ENCODE peak calls at places on chromosomes 13 and 19, in ten cellular contexts. M, R, K, X, E, N, P, Y, Z and G are unnamed samples.

GRCh38 chr19:35120898-35121297 is 5.3 kb downstream of the FXYD3 start:
- DNase-seq in M (no peak), R (no peak), K (no peak), X (no peak), E (no peak), N (no peak), P (no peak), Y (no peak), Z (no peak), G (no peak)

GRCh38 chr19:56667311-56667870 is 4.2 kb downstream of the ZNF835 start:
- DNase-seq in M (no peak), R (no peak), K (peak), X (no peak), E (no peak), N (no peak), P (no peak), Y (no peak), Z (no peak), G (no peak)

GRCh38 chr13:78910147-78910546 is 251.2 kb upstream of the OBI1 start:
- DNase-seq in M (no peak), R (no peak), K (no peak), X (no peak), E (no peak), N (no peak), P (no peak), Y (no peak), Z (no peak), G (no peak)

GRCh38 chr19:18915639-18916038 is 3.5 kb downstream of the COPE start:
- DNase-seq in M (no peak), R (peak), K (no peak), X (no peak), E (no peak), N (no peak), P (peak), Y (peak), Z (no peak), G (peak)

GRCh38 chr13:76939215-76939614 is 9.1 kb upstream of the ACOD1 start:
- DNase-seq in M (no peak), R (no peak), K (no peak), X (no peak), E (no peak), N (no peak), P (no peak), Y (no peak), Z (no peak), G (no peak)

GRCh38 chr13:97141564-97142005 is 80.5 kb upstream of the MBNL2 start:
- DNase-seq in M (no peak), R (no peak), K (no peak), X (no peak), E (no peak), N (no peak), P (no peak), Y (peak), Z (no peak), G (no peak)

GRCh38 chr13:97109841-97110492 is 112.2 kb upstream of the MBNL2 start:
- DNase-seq in M (peak), R (peak), K (peak), X (peak), E (peak), N (peak), P (peak), Y (peak), Z (peak), G (peak)

GRCh38 chr13:22030321-22030720 is 359.4 kb downstream of the FGF9 start:
- DNase-seq in M (no peak), R (no peak), K (no peak), X (no peak), E (no peak), N (no peak), P (no peak), Y (no peak), Z (no peak), G (no peak)

GRCh38 chr13:84645196-84646071 is 763.2 kb upstream of the SLITRK1 start:
- DNase-seq in M (no peak), R (no peak), K (no peak), X (no peak), E (no peak), N (no peak), P (no peak), Y (no peak), Z (no peak), G (no peak)

GRCh38 chr13:27274631-27275030 is 4.0 kb downstream of the RASL11A start:
- DNase-seq in M (no peak), R (no peak), K (no peak), X (no peak), E (no peak), N (no peak), P (no peak), Y (no peak), Z (no peak), G (no peak)

GRCh38 chr19:42125536-42125935 is 6.7 kb downstream of the POU2F2 start:
- DNase-seq in M (no peak), R (no peak), K (no peak), X (no peak), E (no peak), N (no peak), P (no peak), Y (no peak), Z (no peak), G (no peak)

GRCh38 chr19:17944301-17944700 is 11.5 kb downstream of the CCDC124 start:
- DNase-seq in M (no peak), R (no peak), K (no peak), X (no peak), E (no peak), N (no peak), P (no peak), Y (no peak), Z (no peak), G (no peak)

GRCh38 chr19:55590109-55590508 is 9.2 kb downstream of the FIZ1 start:
- DNase-seq in M (no peak), R (no peak), K (no peak), X (no peak), E (no peak), N (no peak), P (no peak), Y (no peak), Z (no peak), G (no peak)

GRCh38 chr19:2732883-2733282 is 6.9 kb downstream of the SLC39A3 start:
- DNase-seq in M (no peak), R (no peak), K (no peak), X (no peak), E (no peak), N (no peak), P (no peak), Y (no peak), Z (no peak), G (no peak)

GRCh38 chr13:35724480-35724879 is 248.0 kb upstream of the MAB21L1 start:
- DNase-seq in M (no peak), R (no peak), K (no peak), X (no peak), E (no peak), N (no peak), P (no peak), Y (no peak), Z (no peak), G (no peak)

GRCh38 chr13:60590775-60591174 is 193.8 kb downstream of the TDRD3 start:
- DNase-seq in M (no peak), R (no peak), K (no peak), X (no peak), E (no peak), N (no peak), P (no peak), Y (no peak), Z (no peak), G (no peak)

GRCh38 chr13:98944336-98944735 is 33.5 kb downstream of the DOCK9 start:
- DNase-seq in M (no peak), R (no peak), K (no peak), X (no peak), E (no peak), N (no peak), P (no peak), Y (no peak), Z (no peak), G (no peak)

GRCh38 chr13:95087746-95088305 is 213.4 kb downstream of the ABCC4 start:
- DNase-seq in M (peak), R (no peak), K (no peak), X (no peak), E (no peak), N (no peak), P (no peak), Y (no peak), Z (no peak), G (no peak)

GRCh38 chr13:20465218-20465879 is 60.3 kb downstream of the CRYL1 start:
- DNase-seq in M (no peak), R (no peak), K (no peak), X (no peak), E (no peak), N (no peak), P (no peak), Y (no peak), Z (no peak), G (no peak)

GRCh38 chr19:58335630-58336029 is 8.8 kb downstream of the ZSCAN22 start:
- DNase-seq in M (no peak), R (no peak), K (no peak), X (no peak), E (no peak), N (no peak), P (no peak), Y (no peak), Z (no peak), G (no peak)

GRCh38 chr19:38155453-38155852 is 68.6 kb downstream of the DPF1 start:
- DNase-seq in M (no peak), R (no peak), K (no peak), X (no peak), E (no peak), N (no peak), P (no peak), Y (no peak), Z (no peak), G (no peak)

GRCh38 chr13:48038763-48039162 is 1.2 kb downstream of the NUDT15 start:
- DNase-seq in M (no peak), R (no peak), K (no peak), X (no peak), E (no peak), N (no peak), P (no peak), Y (no peak), Z (no peak), G (no peak)

GRCh38 chr13:113928701-113929627 is 44.9 kb downstream of the C13orf46 start:
- DNase-seq in M (no peak), R (no peak), K (peak), X (no peak), E (peak), N (no peak), P (no peak), Y (no peak), Z (no peak), G (peak)

GRCh38 chr13:33057019-33057785 is 41.0 kb downstream of the KL start:
- DNase-seq in M (peak), R (no peak), K (no peak), X (no peak), E (no peak), N (no peak), P (no peak), Y (no peak), Z (no peak), G (no peak)

GRCh38 chr13:43284162-43284561 is 260.8 kb downstream of the DNAJC15 start:
- DNase-seq in M (no peak), R (no peak), K (no peak), X (no peak), E (no peak), N (no peak), P (no peak), Y (no peak), Z (no peak), G (no peak)

GRCh38 chr13:112233256-112233655 is 142.9 kb upstream of the SPACA7 start:
- DNase-seq in M (no peak), R (no peak), K (peak), X (no peak), E (no peak), N (no peak), P (no peak), Y (no peak), Z (no peak), G (no peak)

GRCh38 chr13:81987677-81988357 is 1646.9 kb upstream of the SPRY2 start:
- DNase-seq in M (no peak), R (no peak), K (no peak), X (no peak), E (no peak), N (no peak), P (no peak), Y (no peak), Z (no peak), G (no peak)

GRCh38 chr13:111956261-111957151 is 110.4 kb upstream of the SOX1 start:
- DNase-seq in M (no peak), R (no peak), K (peak), X (no peak), E (no peak), N (no peak), P (no peak), Y (no peak), Z (no peak), G (no peak)

GRCh38 chr19:51560339-51560738 is 10.7 kb upstream of the ZNF175 start:
- DNase-seq in M (no peak), R (no peak), K (no peak), X (no peak), E (no peak), N (no peak), P (no peak), Y (no peak), Z (no peak), G (no peak)

GRCh38 chr13:104750377-104750776 is 1684.2 kb upstream of the SLC10A2 start:
- DNase-seq in M (no peak), R (no peak), K (no peak), X (no peak), E (no peak), N (no peak), P (no peak), Y (no peak), Z (no peak), G (no peak)

GRCh38 chr19:55368701-55369563 is 1.3 kb downstream of the IL11 start:
- DNase-seq in M (no peak), R (no peak), K (no peak), X (no peak), E (peak), N (no peak), P (no peak), Y (no peak), Z (no peak), G (no peak)